ENCODE peak calls at places on chromosomes 2 and 18, in nine cellular contexts. K is GM23248, X is mesenchymal stem cell, Y is neuronal stem cell, C is Karpas-422, F is fibroblast of lung, I is MM.1S, T is H1, P is SK-N-SH. L is an unnamed sample.

GRCh38 chr2:205849136-205849535 is 166.8 kb downstream of the NRP2 start:
- DNase-seq in P (no peak), T (no peak), I (no peak), F (peak), K (no peak), X (no peak), C (no peak), Y (no peak), L (peak)

GRCh38 chr18:28412521-28412920 is 235.6 kb upstream of the CDH2 start:
- DNase-seq in T (no peak), K (peak), Y (no peak), I (no peak), F (no peak), P (no peak), X (peak), C (no peak), L (no peak)

GRCh38 chr2:88190808-88191721 is 20.9 kb downstream of the THNSL2 start:
- DNase-seq in I (peak), K (peak), C (peak), P (peak), F (peak), X (peak), T (peak), Y (peak), L (peak)

GRCh38 chr2:230589497-230590015 is 123.1 kb upstream of the CAB39 start:
- DNase-seq in T (no peak), P (no peak), K (no peak), F (no peak), X (no peak), Y (no peak), C (peak), I (peak), L (no peak)

GRCh38 chr2:135875491-135876065 is 665 bp downstream of the MCM6 start:
- DNase-seq in Y (peak), F (peak), I (peak), T (peak), X (peak), C (peak), K (peak), P (peak), L (peak)

GRCh38 chr2:225041210-225041870 is 928 bp downstream of the DOCK10 start:
- DNase-seq in K (peak), Y (no peak), C (no peak), T (peak), I (peak), F (peak), P (peak), X (peak), L (peak)

GRCh38 chr2:98394595-98395153 is 48.4 kb downstream of the CNGA3 start:
- DNase-seq in Y (no peak), X (no peak), C (no peak), P (no peak), I (no peak), F (no peak), K (peak), T (no peak), L (no peak)

GRCh38 chr2:660477-661214 is 16.6 kb downstream of the TMEM18 start:
- DNase-seq in T (peak), X (no peak), F (no peak), P (no peak), K (no peak), I (no peak), C (no peak), Y (no peak), L (no peak)

GRCh38 chr18:9065864-9066263 is 36.6 kb upstream of the NDUFV2 start:
- DNase-seq in X (no peak), K (no peak), C (no peak), P (no peak), Y (no peak), T (no peak), I (peak), F (no peak), L (no peak)

GRCh38 chr2:98508690-98509054 is 64.0 kb downstream of the INPP4A start:
- DNase-seq in I (no peak), T (no peak), C (no peak), Y (no peak), K (no peak), F (peak), P (no peak), X (peak), L (no peak)

GRCh38 chr18:25669741-25670140 is 317.8 kb upstream of the ZNF521 start:
- DNase-seq in F (peak), P (no peak), I (no peak), C (no peak), T (no peak), X (no peak), K (peak), Y (no peak), L (no peak)

GRCh38 chr2:236776695-236777251 is 207.1 kb downstream of the ACKR3 start:
- DNase-seq in Y (no peak), X (peak), C (no peak), I (no peak), T (no peak), P (no peak), F (peak), K (peak), L (peak)

GRCh38 chr2:85998071-85998991 is 107.4 kb downstream of the POLR1A start:
- DNase-seq in K (peak), Y (no peak), C (no peak), I (peak), P (no peak), X (peak), F (peak), T (no peak), L (no peak)

GRCh38 chr2:62653582-62654422 is 51.7 kb upstream of the EHBP1 start:
- DNase-seq in I (no peak), P (no peak), F (no peak), K (no peak), T (no peak), C (no peak), Y (no peak), X (no peak), L (peak)

GRCh38 chr2:169507698-169508097 is 1.8 kb upstream of the KLHL41 start:
- DNase-seq in F (peak), C (no peak), I (peak), P (no peak), Y (no peak), X (peak), T (no peak), K (peak), L (peak)

GRCh38 chr2:55154525-55155030 is 77.5 kb downstream of the CLHC1 start:
- DNase-seq in C (no peak), Y (no peak), X (no peak), P (no peak), K (no peak), F (no peak), T (no peak), I (no peak), L (no peak)
- H3K4me2 ChIP-seq in C (peak), Y (no peak), X (no peak), P (peak), K (no peak), F (no peak), T (no peak), I (no peak), L (no peak)

GRCh38 chr2:20538308-20539132 is 91.6 kb downstream of the RHOB start:
- DNase-seq in P (no peak), K (no peak), C (peak), F (no peak), T (no peak), Y (no peak), X (no peak), I (no peak), L (no peak)
- H3K4me2 ChIP-seq in P (no peak), K (no peak), C (peak), F (no peak), T (peak), Y (no peak), X (no peak), I (no peak), L (no peak)

GRCh38 chr2:96091141-96091710 is 25.1 kb downstream of the ADRA2B start:
- DNase-seq in F (no peak), I (no peak), K (no peak), Y (no peak), X (no peak), P (no peak), T (peak), C (no peak), L (no peak)

GRCh38 chr2:96092580-96092877 is 23.8 kb downstream of the ADRA2B start:
- DNase-seq in X (no peak), K (no peak), P (no peak), T (no peak), C (no peak), F (no peak), I (no peak), Y (no peak), L (no peak)

GRCh38 chr2:96092896-96093295 is 23.5 kb downstream of the ADRA2B start:
- DNase-seq in P (no peak), I (no peak), C (no peak), K (no peak), X (no peak), T (no peak), F (no peak), Y (no peak), L (no peak)

GRCh38 chr2:96090527-96090926 is 25.8 kb downstream of the ADRA2B start:
- DNase-seq in I (no peak), K (no peak), T (peak), X (peak), F (peak), C (no peak), P (no peak), Y (no peak), L (no peak)

DNA sequence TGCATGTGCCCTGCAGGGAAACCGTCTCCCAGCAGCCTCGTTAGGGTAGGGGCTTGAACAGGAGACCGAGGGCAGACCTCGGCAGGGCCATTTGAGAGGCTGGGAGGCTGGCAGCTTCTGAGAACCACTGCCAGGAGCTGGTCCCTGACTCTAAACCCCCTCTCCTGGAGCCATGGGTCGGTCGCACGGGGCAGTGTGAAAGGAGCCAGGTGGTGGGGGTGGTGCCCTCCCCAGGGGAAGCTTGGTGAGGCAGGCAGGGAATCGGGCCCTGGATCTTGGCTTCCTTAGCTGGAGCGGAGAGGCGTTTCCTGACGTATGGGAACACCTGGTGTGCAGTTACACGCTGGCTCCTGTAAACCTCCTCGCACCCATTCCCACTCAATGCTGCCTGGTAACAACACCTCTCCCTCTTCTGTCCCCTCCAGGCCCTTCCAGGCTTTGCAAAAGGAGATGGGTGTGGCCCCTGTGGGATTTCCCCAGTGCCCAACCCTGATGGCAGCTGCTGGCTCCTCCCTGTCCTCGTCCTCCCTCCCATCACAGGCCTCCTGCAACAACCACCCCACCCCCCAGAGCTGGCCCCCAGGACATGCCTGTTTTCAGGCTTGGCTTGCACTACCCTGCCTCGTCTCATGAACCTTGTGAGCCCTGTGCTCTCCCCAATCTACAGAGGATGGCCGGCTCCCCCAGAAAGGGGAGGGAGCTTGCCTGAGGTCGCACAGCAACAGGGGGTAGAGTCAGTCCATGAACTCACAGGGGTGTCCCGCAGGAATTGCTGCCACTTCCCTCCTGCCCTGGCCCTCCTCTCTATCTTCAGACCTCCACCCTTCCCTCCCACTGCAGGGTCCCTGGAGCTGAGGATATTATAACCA is 24.4 kb downstream of the ADRA2B start:
- DNase-seq in C (no peak), K (no peak), F (no peak), P (no peak), I (no peak), X (no peak), T (peak), Y (no peak), L (no peak)
- H3K4me2 ChIP-seq in C (no peak), K (no peak), F (no peak), P (no peak), I (no peak), X (no peak), T (no peak), Y (no peak), L (no peak)

DNA sequence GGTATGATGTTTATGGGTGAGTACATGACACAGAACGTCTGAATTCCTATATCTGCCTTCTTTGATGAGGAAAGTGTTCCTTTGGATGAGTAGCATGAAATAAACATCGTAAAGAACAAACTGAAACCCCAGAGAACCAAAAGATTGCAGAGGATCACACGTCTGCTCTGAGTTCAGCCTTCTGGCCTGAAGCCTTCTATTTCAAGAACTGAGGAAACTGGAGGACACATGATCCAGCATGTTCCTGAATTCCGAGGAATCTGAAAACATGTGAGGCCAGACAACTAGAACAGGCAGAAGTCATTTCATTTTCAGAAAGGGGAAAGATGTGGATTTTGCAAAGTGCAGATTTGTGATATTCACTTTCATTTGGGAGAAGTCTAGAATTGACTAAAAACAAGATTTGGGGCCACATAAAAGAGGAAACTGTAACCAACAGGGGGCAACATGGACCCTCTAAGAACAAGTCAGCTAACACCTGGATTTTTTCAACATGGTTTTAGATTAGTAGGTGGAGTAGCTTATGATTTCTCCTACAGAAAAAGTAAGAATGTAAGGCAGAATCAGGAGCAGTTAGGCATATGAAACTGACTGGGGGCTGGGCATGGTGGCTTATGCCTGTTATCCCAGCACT is 8.3 kb downstream of the SULT6B1 start:
- DNase-seq in P (no peak), C (peak), T (no peak), K (no peak), Y (no peak), F (no peak), X (peak), I (no peak), L (no peak)
- H3K4me2 ChIP-seq in P (no peak), C (no peak), T (no peak), K (no peak), Y (no peak), F (no peak), X (no peak), I (peak), L (no peak)

DNA sequence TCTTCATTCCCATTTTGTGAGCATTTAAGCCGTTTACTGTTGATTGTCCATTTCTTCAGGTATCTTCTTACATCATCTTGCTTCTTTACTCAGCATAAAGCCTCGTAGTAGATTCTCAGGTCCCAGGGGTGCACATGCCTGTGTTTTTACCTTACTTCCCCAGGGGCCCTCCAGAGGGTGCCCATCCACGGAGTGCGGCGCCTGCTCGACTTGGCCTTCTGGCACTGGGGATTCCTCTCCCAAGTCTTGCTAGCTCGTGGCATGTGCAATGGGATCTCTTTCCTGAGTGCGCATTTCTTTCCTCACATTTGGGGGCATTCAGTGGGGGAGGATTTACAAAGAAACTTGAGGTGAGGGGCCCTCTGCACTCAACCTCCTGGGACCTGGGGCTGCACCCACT is 148.1 kb downstream of the AGAP1 start:
- DNase-seq in K (no peak), F (no peak), X (no peak), T (no peak), C (no peak), I (no peak), P (no peak), Y (no peak), L (no peak)
- H3K4me2 ChIP-seq in K (peak), F (peak), X (no peak), T (peak), C (no peak), I (no peak), P (no peak), Y (no peak), L (no peak)

L was measured in PC-9.